ENCODE peak calls at places on chromosomes 5 and 9, in four cellular contexts. S is H9, Z is astrocyte, J is fibroblast of lung. X is an unnamed sample.

GRCh38 chr9:106921341-106921899 is 58.5 kb downstream of the ZNF462 start:
- DNase-seq in Z (peak), S (no peak), J (peak), X (no peak)

GRCh38 chr9:19429590-19429989 is 20.8 kb downstream of the ACER2 start:
- DNase-seq in J (no peak), Z (no peak), S (no peak), X (no peak)

GRCh38 chr5:94777163-94777885 is 158.9 kb downstream of the SLF1 start:
- DNase-seq in J (peak), S (no peak), Z (no peak), X (no peak)

GRCh38 chr5:345404-346195 is 24.1 kb downstream of the AHRR start:
- DNase-seq in S (peak), J (peak), Z (no peak), X (peak)

GRCh38 chr9:123983047-123983446 is 28.5 kb upstream of the LHX2 start:
- DNase-seq in S (no peak), J (no peak), Z (no peak), X (no peak)

GRCh38 chr5:161312882-161313281 is 233.6 kb downstream of the GABRB2 start:
- DNase-seq in S (no peak), Z (no peak), J (no peak), X (no peak)

GRCh38 chr9:114538241-114538640 is 33.0 kb upstream of the WHRN start:
- DNase-seq in S (peak), J (no peak), Z (no peak), X (no peak)

GRCh38 chr5:74360535-74361210 is 279.9 kb downstream of the ENC1 start:
- DNase-seq in J (no peak), S (no peak), Z (peak), X (no peak)

GRCh38 chr5:14148483-14148882 is 5.3 kb downstream of the TRIO start:
- DNase-seq in J (no peak), Z (no peak), S (no peak), X (no peak)

GRCh38 chr5:128498844-128499455 is 39.1 kb downstream of the FBN2 start:
- DNase-seq in S (no peak), Z (peak), J (peak), X (peak)

GRCh38 chr9:98962181-98962560 is 18.5 kb downstream of the COL15A1 start:
- DNase-seq in J (peak), Z (peak), S (no peak), X (no peak)

GRCh38 chr9:98962861-98963260 is 19.2 kb downstream of the COL15A1 start:
- DNase-seq in Z (peak), S (no peak), J (no peak), X (no peak)

GRCh38 chr9:98960409-98960808 is 16.7 kb downstream of the COL15A1 start:
- DNase-seq in Z (no peak), S (no peak), J (no peak), X (no peak)

GRCh38 chr9:98964201-98964600 is 20.5 kb downstream of the COL15A1 start:
- DNase-seq in J (peak), Z (no peak), S (no peak), X (no peak)

GRCh38 chr9:98961513-98962180 is 17.9 kb downstream of the COL15A1 start:
- DNase-seq in J (no peak), S (no peak), Z (no peak), X (no peak)
- H3K27ac ChIP-seq in J (peak), S (no peak), Z (no peak), X (no peak)

GRCh38 chr5:153960269-153961215 is 78.2 kb downstream of the FAM114A2 start:
- DNase-seq in J (no peak), Z (no peak), S (peak), X (no peak)
- H2AFZ ChIP-seq in J (no peak), Z (peak), S (no peak), X (peak)

GRCh38 chr9:14935099-14935710 is 25.0 kb upstream of the FREM1 start:
- DNase-seq in J (no peak), Z (no peak), S (no peak), X (no peak)
- H3K27ac ChIP-seq in J (no peak), Z (no peak), S (no peak), X (no peak)

GRCh38 chr5:119313876-119314605 is 41.8 kb upstream of the TNFAIP8 start:
- DNase-seq in J (no peak), Z (no peak), S (no peak), X (no peak)
- H2AFZ ChIP-seq in J (no peak), Z (no peak), S (no peak), X (no peak)

DNA sequence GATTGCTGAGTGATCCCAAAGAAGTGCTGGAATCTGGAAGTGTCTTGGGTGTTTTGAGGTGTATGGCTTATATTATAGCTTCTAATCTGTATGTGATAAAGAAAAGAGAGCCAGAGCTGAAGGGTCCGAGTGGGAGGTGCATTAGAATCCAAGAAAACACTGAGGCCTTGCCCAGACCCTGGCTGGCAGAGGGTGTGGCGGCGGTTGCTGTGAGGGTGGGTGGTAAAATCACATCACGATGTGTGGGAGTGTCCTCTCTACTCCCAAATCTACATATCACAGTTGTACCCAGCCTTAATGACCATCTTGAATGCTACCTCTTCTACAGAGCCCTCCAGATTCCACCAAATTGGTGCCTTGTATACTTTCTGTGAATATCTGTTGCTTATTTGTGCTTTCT is 28.9 kb downstream of the ACTBL2 start:
- DNase-seq in Z (no peak), J (no peak), S (no peak), X (no peak)
- H3K27ac ChIP-seq in Z (no peak), J (no peak), S (no peak), X (no peak)

GRCh38 chr9:37618817-37619216 is 26.4 kb upstream of the TOMM5 start:
- DNase-seq in J (no peak), S (no peak), Z (peak), X (no peak)
- H2AFZ ChIP-seq in J (peak), S (no peak), Z (peak), X (peak)

GRCh38 chr9:83919111-83919510 is 2.1 kb downstream of the KIF27 start:
- DNase-seq in S (no peak), Z (no peak), J (no peak), X (no peak)
- H3K27ac ChIP-seq in S (no peak), Z (no peak), J (no peak), X (no peak)

DNA sequence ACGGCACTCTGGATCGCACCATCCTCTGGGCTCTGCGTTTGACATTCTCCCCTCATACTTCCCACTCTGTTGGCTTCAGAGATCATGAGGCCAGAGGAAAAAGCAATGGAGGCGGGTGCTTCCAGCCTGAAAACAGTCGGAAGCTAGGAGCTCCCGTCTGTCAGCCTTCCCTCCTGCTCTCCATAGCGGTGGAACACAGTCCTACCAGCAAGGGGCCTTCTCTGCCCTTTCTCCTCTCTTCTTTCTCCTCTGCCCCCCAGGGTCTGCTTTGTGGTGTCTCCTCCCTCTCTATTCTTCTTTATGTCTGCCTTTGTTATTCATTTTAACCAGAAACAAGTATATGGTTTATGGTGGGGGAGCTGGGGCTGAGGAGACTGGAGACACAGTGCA is 152.5 kb upstream of the NFIB start:
- DNase-seq in S (peak), Z (no peak), J (no peak), X (no peak)
- H2AFZ ChIP-seq in S (no peak), Z (no peak), J (no peak), X (no peak)

GRCh38 chr9:5624655-5625054 is 4.3 kb upstream of the RIC1 start:
- DNase-seq in J (no peak), Z (no peak), S (no peak), X (no peak)

GRCh38 chr9:5622019-5622418 is 6.9 kb upstream of the RIC1 start:
- DNase-seq in Z (peak), S (no peak), J (peak), X (no peak)

GRCh38 chr9:5620494-5620893 is 8.4 kb upstream of the RIC1 start:
- DNase-seq in S (no peak), J (no peak), Z (no peak), X (no peak)

GRCh38 chr9:5617749-5618148 is 11.2 kb upstream of the RIC1 start:
- DNase-seq in J (no peak), Z (no peak), S (no peak), X (no peak)

DNA sequence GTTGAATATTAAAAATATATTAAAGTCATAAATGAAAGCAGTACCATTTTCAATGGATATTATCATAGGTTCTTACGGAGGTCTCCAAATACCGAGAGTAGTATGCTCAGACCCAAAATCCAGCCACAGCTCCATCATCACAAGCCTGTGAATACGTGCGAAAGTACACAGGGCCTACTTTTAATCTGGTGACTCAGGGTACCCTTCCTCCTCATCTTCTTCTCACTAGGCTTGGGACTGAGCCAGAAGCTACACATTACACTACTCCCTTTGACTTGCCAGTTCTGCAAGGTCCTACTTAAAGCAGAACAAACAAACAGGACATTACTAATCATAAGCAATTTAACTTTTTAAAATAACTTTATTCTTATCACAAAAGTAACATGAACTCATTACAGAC is 7.6 kb upstream of the RIC1 start:
- DNase-seq in S (no peak), J (peak), Z (peak), X (peak)
- H3K27ac ChIP-seq in S (no peak), J (no peak), Z (peak), X (peak)

GRCh38 chr9:112072721-112073553 is 102.2 kb downstream of the SUSD1 start:
- DNase-seq in S (no peak), Z (peak), J (peak), X (peak)
- H2AFZ ChIP-seq in S (no peak), Z (no peak), J (no peak), X (no peak)

X was measured in osteoblast.